ENCODE peak calls at places on chromosomes 12 and 14, in nine cellular contexts. One of them, this sample, is unnamed. For H3K36me3, the result is how much of the 10 kb centered on the place peaks cover.

GRCh38 chr14:54498095-54498531 is 9.3 kb upstream of the GMFB start:
- DNase-seq in lower lobe of right lung: no peak
- DNase-seq in hepatocyte: no peak
- DNase-seq in Panc1: no peak
- DNase-seq in bronchial epithelial cell: no peak
- DNase-seq in colonic mucosa: peak
- DNase-seq in uterus: no peak
- DNase-seq in kidney epithelial cell: no peak
- DNase-seq in K562: no peak
- DNase-seq in this sample: no peak

GRCh38 chr14:50036211-50036610 is 80.2 kb downstream of the VCPKMT start:
- DNase-seq in lower lobe of right lung: no peak
- DNase-seq in hepatocyte: no peak
- DNase-seq in Panc1: no peak
- DNase-seq in bronchial epithelial cell: no peak
- DNase-seq in colonic mucosa: no peak
- DNase-seq in uterus: no peak
- DNase-seq in kidney epithelial cell: no peak
- DNase-seq in K562: no peak
- DNase-seq in this sample: no peak

GRCh38 chr14:105476937-105477658 is 2.5 kb downstream of the CRIP2 start:
- DNase-seq in lower lobe of right lung: no peak
- DNase-seq in hepatocyte: no peak
- DNase-seq in Panc1: no peak
- DNase-seq in bronchial epithelial cell: no peak
- DNase-seq in colonic mucosa: no peak
- DNase-seq in uterus: no peak
- DNase-seq in kidney epithelial cell: no peak
- DNase-seq in K562: no peak
- DNase-seq in this sample: no peak

GRCh38 chr14:60695327-60695726 is 28.8 kb downstream of the SIX4 start:
- DNase-seq in lower lobe of right lung: no peak
- DNase-seq in hepatocyte: no peak
- DNase-seq in Panc1: no peak
- DNase-seq in bronchial epithelial cell: no peak
- DNase-seq in colonic mucosa: no peak
- DNase-seq in uterus: no peak
- DNase-seq in kidney epithelial cell: no peak
- DNase-seq in K562: no peak
- DNase-seq in this sample: no peak

GRCh38 chr14:73895939-73896338 is 9.3 kb downstream of the ZNF410 start:
- DNase-seq in lower lobe of right lung: no peak
- DNase-seq in hepatocyte: no peak
- DNase-seq in Panc1: no peak
- DNase-seq in bronchial epithelial cell: no peak
- DNase-seq in colonic mucosa: no peak
- DNase-seq in uterus: no peak
- DNase-seq in kidney epithelial cell: no peak
- DNase-seq in K562: no peak
- DNase-seq in this sample: no peak

GRCh38 chr12:121048442-121048841 is 9.4 kb upstream of the OASL start:
- DNase-seq in lower lobe of right lung: no peak
- DNase-seq in hepatocyte: no peak
- DNase-seq in Panc1: no peak
- DNase-seq in bronchial epithelial cell: no peak
- DNase-seq in colonic mucosa: no peak
- DNase-seq in uterus: no peak
- DNase-seq in kidney epithelial cell: no peak
- DNase-seq in K562: no peak
- DNase-seq in this sample: no peak

GRCh38 chr12:121719926-121720414 is 7.4 kb downstream of the TMEM120B start:
- DNase-seq in lower lobe of right lung: no peak
- DNase-seq in hepatocyte: peak
- DNase-seq in Panc1: no peak
- DNase-seq in bronchial epithelial cell: peak
- DNase-seq in colonic mucosa: no peak
- DNase-seq in uterus: peak
- DNase-seq in kidney epithelial cell: peak
- DNase-seq in K562: no peak
- DNase-seq in this sample: no peak

GRCh38 chr12:31386364-31386777 is 60.4 kb upstream of the SINHCAF start:
- DNase-seq in lower lobe of right lung: no peak
- DNase-seq in hepatocyte: no peak
- DNase-seq in Panc1: no peak
- DNase-seq in bronchial epithelial cell: no peak
- DNase-seq in colonic mucosa: no peak
- DNase-seq in uterus: no peak
- DNase-seq in kidney epithelial cell: no peak
- DNase-seq in K562: no peak
- DNase-seq in this sample: peak

GRCh38 chr12:1435456-1435855 is 158.9 kb downstream of the FBXL14 start:
- DNase-seq in lower lobe of right lung: no peak
- DNase-seq in hepatocyte: peak
- DNase-seq in Panc1: no peak
- DNase-seq in bronchial epithelial cell: peak
- DNase-seq in colonic mucosa: peak
- DNase-seq in uterus: no peak
- DNase-seq in kidney epithelial cell: no peak
- DNase-seq in K562: no peak
- DNase-seq in this sample: no peak

GRCh38 chr12:95966287-95966870 is 23.2 kb downstream of the AMDHD1 start:
- DNase-seq in lower lobe of right lung: no peak
- DNase-seq in hepatocyte: no peak
- DNase-seq in Panc1: no peak
- DNase-seq in bronchial epithelial cell: no peak
- DNase-seq in colonic mucosa: no peak
- DNase-seq in uterus: no peak
- DNase-seq in kidney epithelial cell: no peak
- DNase-seq in K562: no peak
- DNase-seq in this sample: peak

GRCh38 chr14:96051642-96052540 is 12.7 kb downstream of the C14orf132 start:
- DNase-seq in lower lobe of right lung: no peak
- DNase-seq in hepatocyte: no peak
- DNase-seq in Panc1: no peak
- DNase-seq in bronchial epithelial cell: peak
- DNase-seq in colonic mucosa: no peak
- DNase-seq in uterus: no peak
- DNase-seq in kidney epithelial cell: no peak
- DNase-seq in K562: peak
- DNase-seq in this sample: no peak

GRCh38 chr14:85437143-85437542 is 92.8 kb upstream of the FLRT2 start:
- DNase-seq in lower lobe of right lung: no peak
- DNase-seq in hepatocyte: peak
- DNase-seq in Panc1: no peak
- DNase-seq in bronchial epithelial cell: peak
- DNase-seq in colonic mucosa: no peak
- DNase-seq in uterus: no peak
- DNase-seq in kidney epithelial cell: peak
- DNase-seq in K562: no peak
- DNase-seq in this sample: peak

GRCh38 chr12:117933545-117933944 is 35.2 kb downstream of the KSR2 start:
- DNase-seq in lower lobe of right lung: no peak
- DNase-seq in hepatocyte: no peak
- DNase-seq in Panc1: no peak
- DNase-seq in bronchial epithelial cell: no peak
- DNase-seq in colonic mucosa: peak
- DNase-seq in uterus: no peak
- DNase-seq in kidney epithelial cell: no peak
- DNase-seq in K562: no peak
- DNase-seq in this sample: no peak

GRCh38 chr12:52010152-52010622 is 3.4 kb downstream of the TAMALIN start:
- DNase-seq in lower lobe of right lung: peak
- DNase-seq in hepatocyte: peak
- DNase-seq in Panc1: no peak
- DNase-seq in bronchial epithelial cell: no peak
- DNase-seq in colonic mucosa: peak
- DNase-seq in uterus: peak
- DNase-seq in kidney epithelial cell: no peak
- DNase-seq in K562: peak
- DNase-seq in this sample: peak

GRCh38 chr12:93851245-93851665 is 174.1 kb downstream of the CRADD start:
- DNase-seq in lower lobe of right lung: no peak
- DNase-seq in hepatocyte: no peak
- DNase-seq in Panc1: no peak
- DNase-seq in bronchial epithelial cell: no peak
- DNase-seq in colonic mucosa: peak
- DNase-seq in uterus: no peak
- DNase-seq in kidney epithelial cell: no peak
- DNase-seq in K562: no peak
- DNase-seq in this sample: no peak

GRCh38 chr14:68195126-68195525 is 375.5 kb downstream of the RAD51B start:
- DNase-seq in lower lobe of right lung: no peak
- DNase-seq in hepatocyte: peak
- DNase-seq in Panc1: no peak
- DNase-seq in bronchial epithelial cell: no peak
- DNase-seq in colonic mucosa: no peak
- DNase-seq in uterus: no peak
- DNase-seq in kidney epithelial cell: no peak
- DNase-seq in K562: no peak
- DNase-seq in this sample: no peak

DNA sequence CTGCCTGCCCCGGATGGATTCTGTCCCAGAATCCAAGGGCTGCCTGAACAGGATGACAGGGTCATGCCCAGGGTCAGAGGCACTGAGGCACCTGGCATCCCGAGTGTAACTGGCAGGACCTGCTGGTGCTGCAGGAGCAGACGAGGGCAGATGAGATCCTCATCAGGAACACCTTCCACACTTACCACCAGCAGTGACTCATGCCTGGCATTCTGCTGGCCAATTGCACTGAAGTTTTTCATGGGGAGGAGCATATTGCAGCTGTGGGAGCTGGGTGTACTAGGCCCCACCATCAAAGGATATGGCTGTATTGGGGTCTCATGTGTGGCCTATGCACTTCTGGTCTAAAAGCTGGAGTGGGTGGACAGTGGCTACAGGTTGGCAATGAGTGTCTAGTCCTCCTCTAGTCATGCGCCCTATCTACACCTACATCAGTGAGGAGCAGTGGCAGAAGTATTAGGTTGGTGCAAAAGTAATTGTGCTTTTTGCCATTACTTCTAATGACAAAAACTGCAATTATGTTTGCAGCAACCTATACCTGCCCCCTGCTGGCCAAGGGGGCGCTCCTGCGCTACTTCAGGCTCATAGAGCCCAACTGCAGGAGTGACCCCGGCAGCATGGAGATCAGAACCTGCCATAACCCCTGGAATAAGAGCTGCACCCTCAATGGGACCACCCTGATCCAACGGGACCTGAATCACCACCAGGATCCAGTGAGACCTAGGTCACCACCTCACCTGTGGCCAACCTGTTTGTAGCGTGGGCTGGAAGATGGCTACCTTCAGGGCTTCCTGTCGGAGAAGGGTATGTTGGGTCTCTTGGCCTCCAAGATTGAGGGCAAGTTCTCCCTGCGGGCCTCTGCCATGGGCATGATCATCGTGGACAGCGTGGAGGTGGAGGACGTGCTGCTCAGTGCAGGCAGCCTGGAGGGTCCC is 8.0 kb upstream of the C12orf42 start:
- DNase-seq in lower lobe of right lung: peak
- DNase-seq in hepatocyte: peak
- DNase-seq in Panc1: no peak
- DNase-seq in bronchial epithelial cell: peak
- DNase-seq in colonic mucosa: peak
- DNase-seq in uterus: no peak
- DNase-seq in kidney epithelial cell: no peak
- DNase-seq in K562: peak
- DNase-seq in this sample: peak
- TF ChIP-seq CTCF in lower lobe of right lung: peak
- TF ChIP-seq CTCF in hepatocyte: peak
- TF ChIP-seq CTCF in Panc1: peak
- TF ChIP-seq CTCF in bronchial epithelial cell: peak
- TF ChIP-seq CTCF in colonic mucosa: peak
- TF ChIP-seq CTCF in uterus: no peak
- TF ChIP-seq CTCF in kidney epithelial cell: peak
- TF ChIP-seq CTCF in K562: peak
- TF ChIP-seq CTCF in this sample: peak

GRCh38 chr12:112299704-112300103 is 82.5 kb downstream of the HECTD4 start:
- DNase-seq in lower lobe of right lung: no peak
- DNase-seq in hepatocyte: no peak
- DNase-seq in Panc1: no peak
- DNase-seq in bronchial epithelial cell: no peak
- DNase-seq in colonic mucosa: no peak
- DNase-seq in uterus: no peak
- DNase-seq in kidney epithelial cell: no peak
- DNase-seq in K562: no peak
- DNase-seq in this sample: no peak
- H3K36me3 ChIP-seq in lower lobe of right lung: under half
- H3K36me3 ChIP-seq in hepatocyte: under half
- H3K36me3 ChIP-seq in Panc1: under half
- H3K36me3 ChIP-seq in bronchial epithelial cell: under half
- H3K36me3 ChIP-seq in colonic mucosa: under half
- H3K36me3 ChIP-seq in uterus: under half
- H3K36me3 ChIP-seq in kidney epithelial cell: under half
- H3K36me3 ChIP-seq in K562: under half
- H3K36me3 ChIP-seq in this sample: under half

GRCh38 chr14:102775855-102776760 is 1.1 kb upstream of the TRAF3 start:
- DNase-seq in lower lobe of right lung: no peak
- DNase-seq in hepatocyte: peak
- DNase-seq in Panc1: no peak
- DNase-seq in bronchial epithelial cell: peak
- DNase-seq in colonic mucosa: peak
- DNase-seq in uterus: peak
- DNase-seq in kidney epithelial cell: no peak
- DNase-seq in K562: no peak
- DNase-seq in this sample: peak

GRCh38 chr14:102774391-102775153 is 2.7 kb upstream of the TRAF3 start:
- DNase-seq in lower lobe of right lung: no peak
- DNase-seq in hepatocyte: peak
- DNase-seq in Panc1: no peak
- DNase-seq in bronchial epithelial cell: peak
- DNase-seq in colonic mucosa: peak
- DNase-seq in uterus: peak
- DNase-seq in kidney epithelial cell: no peak
- DNase-seq in K562: peak
- DNase-seq in this sample: peak

GRCh38 chr14:102770910-102771543 is 6.2 kb upstream of the TRAF3 start:
- DNase-seq in lower lobe of right lung: peak
- DNase-seq in hepatocyte: no peak
- DNase-seq in Panc1: no peak
- DNase-seq in bronchial epithelial cell: no peak
- DNase-seq in colonic mucosa: no peak
- DNase-seq in uterus: no peak
- DNase-seq in kidney epithelial cell: no peak
- DNase-seq in K562: no peak
- DNase-seq in this sample: no peak

GRCh38 chr14:102770147-102770909 is 6.9 kb upstream of the TRAF3 start:
- DNase-seq in lower lobe of right lung: peak
- DNase-seq in hepatocyte: no peak
- DNase-seq in Panc1: no peak
- DNase-seq in bronchial epithelial cell: no peak
- DNase-seq in colonic mucosa: no peak
- DNase-seq in uterus: no peak
- DNase-seq in kidney epithelial cell: no peak
- DNase-seq in K562: peak
- DNase-seq in this sample: no peak

GRCh38 chr14:102772781-102773570 is 4.3 kb upstream of the TRAF3 start:
- DNase-seq in lower lobe of right lung: peak
- DNase-seq in hepatocyte: no peak
- DNase-seq in Panc1: no peak
- DNase-seq in bronchial epithelial cell: no peak
- DNase-seq in colonic mucosa: no peak
- DNase-seq in uterus: no peak
- DNase-seq in kidney epithelial cell: no peak
- DNase-seq in K562: no peak
- DNase-seq in this sample: peak
- TF ChIP-seq CTCF in lower lobe of right lung: no peak
- TF ChIP-seq CTCF in hepatocyte: peak
- TF ChIP-seq CTCF in Panc1: no peak
- TF ChIP-seq CTCF in bronchial epithelial cell: no peak
- TF ChIP-seq CTCF in colonic mucosa: no peak
- TF ChIP-seq CTCF in uterus: no peak
- TF ChIP-seq CTCF in kidney epithelial cell: peak
- TF ChIP-seq CTCF in K562: no peak
- TF ChIP-seq CTCF in this sample: no peak

GRCh38 chr12:15899282-15899870 is 11.8 kb upstream of the DERA start:
- DNase-seq in lower lobe of right lung: no peak
- DNase-seq in hepatocyte: peak
- DNase-seq in Panc1: no peak
- DNase-seq in bronchial epithelial cell: peak
- DNase-seq in colonic mucosa: no peak
- DNase-seq in uterus: no peak
- DNase-seq in kidney epithelial cell: no peak
- DNase-seq in K562: no peak
- DNase-seq in this sample: no peak
- H3K36me3 ChIP-seq in lower lobe of right lung: half or more
- H3K36me3 ChIP-seq in hepatocyte: under half
- H3K36me3 ChIP-seq in Panc1: under half
- H3K36me3 ChIP-seq in bronchial epithelial cell: under half
- H3K36me3 ChIP-seq in colonic mucosa: under half
- H3K36me3 ChIP-seq in uterus: under half
- H3K36me3 ChIP-seq in kidney epithelial cell: under half
- H3K36me3 ChIP-seq in K562: half or more
- H3K36me3 ChIP-seq in this sample: under half